ENCODE peak calls at places on chromosomes 11 and 22, in eight cellular contexts. B, R, Q, O, Z, D, W and E are unnamed samples.

GRCh38 chr22:32411388-32411787 is 659 bp downstream of the RTCB start:
- DNase-seq in B (no peak), R (no peak), Q (no peak), O (no peak), Z (peak; percentile 64), D (no peak), W (no peak), E (no peak)

GRCh38 chr22:45582236-45582954 is 79.7 kb downstream of the FBLN1 start:
- DNase-seq in B (no peak), R (no peak), Q (no peak), O (no peak), Z (no peak), D (no peak), W (no peak), E (no peak)

GRCh38 chr11:98561216-98561615 is 459.5 kb upstream of the CNTN5 start:
- DNase-seq in B (no peak), R (no peak), Q (no peak), O (no peak), Z (peak; percentile 32), D (no peak), W (no peak), E (no peak)

GRCh38 chr11:132888226-132888625 is 644.1 kb downstream of the OPCML start:
- DNase-seq in B (no peak), R (no peak), Q (no peak), O (no peak), Z (no peak), D (no peak), W (no peak), E (no peak)

GRCh38 chr11:19813158-19813879 is 100.7 kb downstream of the NAV2 start:
- DNase-seq in B (no peak), R (peak; percentile 19), Q (no peak), O (no peak), Z (no peak), D (no peak), W (no peak), E (no peak)

GRCh38 chr22:23073506-23074229 is 3.3 kb downstream of the GNAZ start:
- DNase-seq in B (no peak), R (peak; percentile 11), Q (no peak), O (no peak), Z (no peak), D (no peak), W (no peak), E (peak; percentile 52)

GRCh38 chr11:45374632-45375031 is 88.5 kb upstream of the SYT13 start:
- DNase-seq in B (no peak), R (no peak), Q (no peak), O (no peak), Z (no peak), D (no peak), W (no peak), E (no peak)

GRCh38 chr22:18035740-18036139 is 11.4 kb upstream of the MICAL3 start:
- DNase-seq in B (no peak), R (peak; percentile 38), Q (no peak), O (no peak), Z (peak; percentile 85), D (no peak), W (no peak), E (no peak)

GRCh38 chr11:121761171-121761570 is 308.4 kb upstream of the SORL1-AS1 start:
- DNase-seq in B (no peak), R (no peak), Q (no peak), O (no peak), Z (no peak), D (no peak), W (no peak), E (no peak)

GRCh38 chr11:850777-851762 is 8.4 kb downstream of the TSPAN4 start:
- DNase-seq in B (no peak), R (no peak), Q (no peak), O (no peak), Z (no peak), D (no peak), W (no peak), E (no peak)

GRCh38 chr22:18056802-18057474 is 20.9 kb upstream of the PEX26 start:
- DNase-seq in B (peak; percentile 56), R (no peak), Q (no peak), O (no peak), Z (peak; percentile 64), D (no peak), W (no peak), E (no peak)

GRCh38 chr11:122755409-122755808 is 82.9 kb upstream of the CRTAM start:
- DNase-seq in B (no peak), R (no peak), Q (no peak), O (no peak), Z (no peak), D (no peak), W (no peak), E (no peak)

GRCh38 chr22:49814164-49814686 is 13.4 kb downstream of the BRD1 start:
- DNase-seq in B (no peak), R (no peak), Q (no peak), O (no peak), Z (no peak), D (no peak), W (no peak), E (no peak)

GRCh38 chr11:120830092-120830491 is 193.8 kb upstream of the TBCEL start:
- DNase-seq in B (no peak), R (no peak), Q (no peak), O (no peak), Z (no peak), D (no peak), W (no peak), E (no peak)

GRCh38 chr22:44585559-44586121 is 87.6 kb upstream of the RTL6 start:
- DNase-seq in B (no peak), R (peak; percentile 10), Q (peak; percentile 11), O (no peak), Z (no peak), D (no peak), W (no peak), E (peak; percentile 8)

GRCh38 chr11:118604566-118604965 is 2.8 kb upstream of the PHLDB1 start:
- DNase-seq in B (no peak), R (no peak), Q (no peak), O (no peak), Z (no peak), D (no peak), W (no peak), E (no peak)

GRCh38 chr22:37020192-37020479 is 594 bp downstream of the MPST start:
- DNase-seq in B (no peak), R (no peak), Q (no peak), O (no peak), Z (peak; percentile 56), D (no peak), W (peak; percentile 62), E (no peak)

GRCh38 chr22:37023743-37024338 is 4.3 kb downstream of the MPST start:
- DNase-seq in B (no peak), R (no peak), Q (no peak), O (no peak), Z (no peak), D (no peak), W (no peak), E (no peak)

GRCh38 chr22:37022483-37023337 is 3.2 kb downstream of the MPST start:
- DNase-seq in B (no peak), R (no peak), Q (no peak), O (no peak), Z (no peak), D (no peak), W (no peak), E (no peak)

GRCh38 chr22:37021041-37021440 is 1.5 kb downstream of the MPST start:
- DNase-seq in B (no peak), R (no peak), Q (no peak), O (no peak), Z (no peak), D (no peak), W (no peak), E (no peak)

DNA sequence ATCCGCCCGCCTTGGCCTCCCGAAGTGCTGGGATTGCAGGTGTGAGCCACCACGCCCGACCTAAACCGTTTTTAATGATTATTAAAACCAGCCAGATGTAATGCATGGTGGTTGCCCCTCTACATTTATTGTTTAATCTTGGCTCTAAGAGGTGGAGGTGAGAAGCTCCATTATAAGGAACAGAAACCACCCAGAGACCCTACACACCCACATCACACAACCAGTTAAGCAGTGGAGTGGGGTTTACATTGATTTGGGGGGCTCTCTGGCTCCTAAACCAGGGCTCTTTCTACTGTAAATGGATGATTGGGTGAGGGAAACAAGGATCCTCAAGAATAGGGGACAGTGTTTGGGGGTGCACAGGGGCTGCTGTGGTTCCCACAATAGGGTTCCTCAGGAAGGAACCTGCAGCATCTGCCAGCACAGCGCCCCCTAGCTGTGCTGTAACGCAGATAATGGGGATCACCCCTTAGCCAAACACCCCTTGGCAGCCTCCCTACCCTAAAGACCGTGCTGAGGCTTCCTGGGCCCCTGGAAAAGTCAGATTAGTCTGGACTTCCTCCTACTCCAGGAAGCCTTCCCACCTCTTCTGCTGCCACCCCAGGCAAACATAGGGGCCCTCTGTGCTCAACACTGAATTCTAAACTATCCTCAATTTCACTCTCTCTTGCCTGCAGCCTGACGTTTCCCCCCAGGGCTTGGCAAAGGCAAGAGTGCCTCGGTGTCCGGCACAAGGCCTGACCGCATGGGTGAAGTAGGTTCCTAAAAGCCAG is 2.4 kb downstream of the MPST start:
- DNase-seq in B (no peak), R (peak; percentile 32), Q (no peak), O (no peak), Z (no peak), D (no peak), W (no peak), E (no peak)
- H3K4me1 ChIP-seq in B (peaks cover 8% of the 10 kb centered on the region), R (peaks cover 94% of the 10 kb centered on the region), Q (peaks cover 12% of the 10 kb centered on the region), O (peaks cover 37% of the 10 kb centered on the region), Z (peaks cover 10% of the 10 kb centered on the region), D (no peaks in the 10 kb centered on the region), W (peaks cover 16% of the 10 kb centered on the region), E (peaks cover 16% of the 10 kb centered on the region)

DNA sequence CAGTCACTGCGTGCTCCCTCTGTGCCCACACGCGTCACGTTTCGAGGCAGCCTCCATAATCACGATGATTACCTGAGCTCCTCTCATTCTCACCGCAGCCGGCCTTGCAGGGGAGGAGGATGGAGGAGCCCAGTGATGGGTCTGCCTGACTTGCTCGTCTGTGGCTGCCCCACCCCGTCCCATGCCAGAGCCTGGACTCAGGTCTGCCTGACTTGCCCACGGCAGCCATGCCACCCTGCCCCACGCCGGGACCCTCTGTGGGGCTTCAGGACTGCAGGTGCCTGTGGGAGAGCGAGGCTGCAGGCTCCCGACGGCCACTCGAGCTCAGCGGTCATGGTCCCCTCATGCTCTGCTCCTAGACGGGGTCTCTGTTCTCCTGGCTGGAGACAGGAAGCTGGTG is 1025.1 kb downstream of the BRD1 start:
- DNase-seq in B (no peak), R (no peak), Q (no peak), O (no peak), Z (no peak), D (no peak), W (no peak), E (no peak)
- H3K9me3 ChIP-seq in B (no peaks in the 10 kb centered on the region), R (no peaks in the 10 kb centered on the region), Q (no peaks in the 10 kb centered on the region), O (no peaks in the 10 kb centered on the region), Z (peaks cover 54% of the 10 kb centered on the region), D (no peaks in the 10 kb centered on the region), W (no peaks in the 10 kb centered on the region), E (no peaks in the 10 kb centered on the region)

GRCh38 chr11:13290221-13290980 is 12.8 kb downstream of the BMAL1 start:
- DNase-seq in B (no peak), R (no peak), Q (no peak), O (no peak), Z (peak; percentile 36), D (no peak), W (no peak), E (no peak)
- TF ChIP-seq CTCF in B (no peak), R (no peak), Q (no peak), O (no peak), Z (no peak), D (no peak), W (no peak), E (no peak)

DNA sequence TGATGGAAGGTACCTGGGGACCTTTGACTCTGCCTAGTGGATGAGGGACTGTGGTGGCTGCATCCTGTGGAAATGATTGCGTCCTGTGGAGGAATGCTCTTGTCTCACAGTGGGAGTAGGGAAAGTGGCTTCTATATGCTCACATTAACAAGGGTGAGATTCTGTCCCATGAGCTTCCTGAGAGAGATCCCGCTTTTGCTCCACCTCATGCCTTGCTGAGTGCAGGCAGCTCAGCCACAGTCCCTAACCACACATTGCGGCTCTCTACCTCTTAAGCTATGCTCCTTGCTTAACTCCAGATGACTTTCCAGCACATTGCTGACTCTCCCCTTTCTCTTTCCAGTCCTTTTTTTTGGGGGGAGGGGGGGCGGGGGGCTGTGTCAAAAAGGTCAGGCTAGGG is 45.0 kb downstream of the TEAD1 start:
- DNase-seq in B (no peak), R (no peak), Q (no peak), O (no peak), Z (no peak), D (no peak), W (no peak), E (no peak)
- H3K4me1 ChIP-seq in B (no peaks in the 10 kb centered on the region), R (peaks cover 88% of the 10 kb centered on the region), Q (peaks cover 4% of the 10 kb centered on the region), O (peaks cover 19% of the 10 kb centered on the region), Z (peaks cover 36% of the 10 kb centered on the region), D (no peaks in the 10 kb centered on the region), W (peaks cover 4% of the 10 kb centered on the region), E (peaks cover 13% of the 10 kb centered on the region)